ENCODE peak calls at places on chromosomes 12 and 14, in ten cellular contexts. A is lower leg skin, I is neural crest cell, T is body of pancreas, X is progenitor cell of endocrine pancreas, U is left ventricle myocardium inferior, F is type B pancreatic cell, B is GM12865, E is thyroid gland, Z is tibial nerve. O is an unnamed sample.

GRCh38 chr12:112833939-112834338 is 42.4 kb downstream of the RPH3A start:
- DNase-seq in I (no peak), U (no peak), Z (no peak), E (no peak), A (no peak), B (no peak), X (no peak), T (no peak), F (no peak), O (no peak)

GRCh38 chr12:5948696-5949095 is 3.6 kb upstream of the ANO2 start:
- DNase-seq in E (no peak), A (no peak), T (no peak), X (no peak), U (no peak), F (no peak), Z (no peak), I (no peak), B (no peak), O (no peak)

GRCh38 chr14:71142375-71143038 is 235.2 kb downstream of the PCNX1 start:
- DNase-seq in B (peak; percentile 63), U (no peak), X (no peak), I (no peak), F (no peak), T (no peak), Z (no peak), A (no peak), E (no peak), O (peak; percentile 39)

GRCh38 chr12:12715128-12715458 is 2.1 kb upstream of the CDKN1B start:
- DNase-seq in I (no peak), X (no peak), U (no peak), T (no peak), E (no peak), A (no peak), Z (no peak), B (no peak), F (no peak), O (no peak)

GRCh38 chr12:27580561-27581330 is 56.7 kb downstream of the PPFIBP1 start:
- DNase-seq in I (no peak), A (no peak), T (no peak), F (no peak), Z (no peak), B (no peak), X (no peak), E (peak; percentile 21), U (no peak), O (no peak)

GRCh38 chr14:74630881-74631690 is 19.0 kb upstream of the LTBP2 start:
- DNase-seq in A (no peak), I (no peak), E (no peak), F (no peak), B (no peak), Z (no peak), X (no peak), U (no peak), T (no peak), O (no peak)

GRCh38 chr14:63473194-63473788 is 69.9 kb downstream of the PPP2R5E start:
- DNase-seq in F (no peak), Z (no peak), X (no peak), U (no peak), T (no peak), A (no peak), E (no peak), I (no peak), B (no peak), O (no peak)

GRCh38 chr12:25591132-25591531 is 38.0 kb upstream of the LMNTD1 start:
- DNase-seq in F (no peak), A (no peak), B (no peak), U (no peak), I (no peak), E (no peak), T (no peak), X (no peak), Z (no peak), O (no peak)

GRCh38 chr14:77862154-77862783 is 62.4 kb downstream of the ADCK1 start:
- DNase-seq in X (peak; percentile 89), B (peak; percentile 80), E (peak; percentile 79), Z (peak; percentile 71), I (peak; percentile 90), U (peak; percentile 75), T (peak; percentile 70), F (peak; percentile 83), A (peak; percentile 55), O (peak; percentile 85)

GRCh38 chr14:77865455-77865854 is 65.5 kb downstream of the ADCK1 start:
- DNase-seq in A (no peak), I (no peak), U (no peak), F (no peak), T (peak; percentile 40), Z (no peak), B (no peak), E (no peak), X (no peak), O (no peak)

GRCh38 chr14:77864580-77864979 is 64.7 kb downstream of the ADCK1 start:
- DNase-seq in E (no peak), A (no peak), I (no peak), B (no peak), T (no peak), Z (no peak), U (no peak), X (no peak), F (no peak), O (no peak)

GRCh38 chr14:77866932-77867331 is 67.0 kb downstream of the ADCK1 start:
- DNase-seq in E (no peak), X (no peak), Z (no peak), F (no peak), A (no peak), U (no peak), I (no peak), T (no peak), B (no peak), O (no peak)

DNA sequence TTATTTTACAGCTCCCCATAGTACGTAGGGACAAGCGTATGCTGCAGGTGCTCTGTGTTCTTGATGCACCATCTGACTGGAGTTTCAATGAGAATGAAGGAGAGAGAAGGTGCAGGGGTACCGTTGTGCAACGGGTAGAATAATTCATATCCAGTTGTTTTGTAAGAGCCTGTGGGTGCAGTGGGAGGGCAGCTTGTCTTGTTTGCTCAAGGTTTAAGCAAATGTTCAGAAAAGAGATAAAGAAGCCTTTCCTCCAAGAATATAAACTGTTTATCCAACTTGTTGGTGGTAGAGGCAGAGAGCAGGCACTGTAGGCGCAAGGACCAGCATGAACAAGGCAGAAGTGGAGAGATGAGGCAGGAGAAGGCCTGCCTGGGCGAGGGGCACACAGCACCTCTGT is 64.2 kb downstream of the ADCK1 start:
- DNase-seq in E (no peak), I (no peak), F (no peak), A (no peak), B (no peak), U (no peak), T (no peak), Z (no peak), X (no peak), O (no peak)
- TF ChIP-seq CTCF in E (no peak), I (no peak), F (no peak), A (no peak), B (no peak), U (no peak), T (no peak), Z (no peak), X (no peak), O (no peak)

DNA sequence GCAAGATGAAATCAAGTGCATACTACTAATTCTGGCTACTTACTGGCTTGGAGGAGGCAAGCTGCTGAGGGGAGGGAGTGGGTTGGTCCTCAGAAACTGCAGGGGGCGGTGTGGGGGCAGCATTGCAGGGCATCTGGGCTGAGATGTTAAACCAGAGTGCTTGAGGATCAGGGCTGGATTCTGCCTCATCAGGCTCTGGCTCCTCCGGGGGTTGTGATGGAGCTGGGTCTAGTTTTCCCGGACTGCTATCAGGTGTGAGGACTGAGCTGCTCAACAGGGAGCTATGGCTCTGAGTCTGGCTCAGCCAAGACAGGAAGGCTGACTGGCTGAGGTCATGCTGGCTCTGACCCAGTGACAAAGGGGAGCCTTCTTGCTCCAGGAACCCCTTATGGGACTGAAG is 28.6 kb downstream of the BAZ2A start:
- DNase-seq in E (no peak), B (peak; percentile 39), A (no peak), T (no peak), F (no peak), I (no peak), U (no peak), Z (no peak), X (no peak), O (peak; percentile 42)
- TF ChIP-seq CTCF in E (no peak), B (peak; percentile 20), A (no peak), T (no peak), F (no peak), I (peak; percentile 24), U (no peak), Z (no peak), X (no peak), O (no peak)

GRCh38 chr14:90115780-90116179 is 54.0 kb downstream of the KCNK13 start:
- DNase-seq in T (no peak), Z (no peak), F (no peak), A (no peak), I (no peak), B (no peak), X (no peak), U (no peak), E (no peak), O (no peak)

GRCh38 chr14:90109858-90110257 is 48.1 kb downstream of the KCNK13 start:
- DNase-seq in I (no peak), Z (no peak), T (no peak), B (no peak), U (no peak), A (no peak), X (no peak), E (peak; percentile 23), F (no peak), O (no peak)

GRCh38 chr14:90111895-90112534 is 50.2 kb downstream of the KCNK13 start:
- DNase-seq in F (no peak), Z (no peak), X (no peak), E (no peak), B (no peak), A (no peak), I (no peak), T (no peak), U (no peak), O (no peak)

GRCh38 chr14:90116444-90116843 is 54.6 kb downstream of the KCNK13 start:
- DNase-seq in A (no peak), B (no peak), F (no peak), I (no peak), X (no peak), E (no peak), T (no peak), Z (no peak), U (no peak), O (no peak)

DNA sequence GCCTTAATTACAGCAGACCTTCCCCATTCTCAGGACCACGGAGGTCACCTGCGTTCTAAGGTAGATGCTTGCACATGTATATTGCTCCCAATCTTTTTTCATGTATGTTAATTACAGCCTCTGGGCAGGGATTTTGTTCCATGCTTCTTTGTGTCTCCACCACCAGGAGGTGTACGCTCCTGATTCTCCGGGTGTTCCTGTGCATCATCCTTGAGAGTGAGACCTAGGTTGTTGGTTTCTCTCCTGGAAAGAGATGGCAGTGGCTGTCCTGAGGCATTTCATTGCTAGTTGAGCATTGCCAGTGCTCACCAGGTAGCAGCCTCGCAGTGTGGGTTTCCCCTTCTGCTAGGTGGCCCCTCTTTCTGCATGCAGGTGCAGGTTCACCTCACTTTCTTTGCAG is 52.8 kb downstream of the KCNK13 start:
- DNase-seq in B (no peak), T (no peak), Z (no peak), U (no peak), E (no peak), X (no peak), A (no peak), I (no peak), F (no peak), O (no peak)
- TF ChIP-seq CTCF in B (no peak), T (no peak), Z (no peak), U (peak; percentile 21), E (no peak), X (peak; percentile 52), A (no peak), I (peak; percentile 34), F (peak; percentile 48), O (no peak)

GRCh38 chr12:24361860-24362581 is 412.6 kb upstream of the SOX5 start:
- DNase-seq in I (no peak), F (no peak), T (no peak), X (no peak), A (no peak), E (no peak), Z (no peak), U (no peak), B (no peak), O (no peak)

GRCh38 chr12:24359418-24359817 is 409.9 kb upstream of the SOX5 start:
- DNase-seq in U (no peak), B (no peak), A (no peak), E (no peak), F (no peak), X (no peak), T (no peak), Z (no peak), I (no peak), O (no peak)

GRCh38 chr12:24360461-24360860 is 411.0 kb upstream of the SOX5 start:
- DNase-seq in A (no peak), U (no peak), I (no peak), Z (no peak), T (no peak), B (peak; percentile 8), X (no peak), F (no peak), E (no peak), O (no peak)

GRCh38 chr12:24360907-24361306 is 411.4 kb upstream of the SOX5 start:
- DNase-seq in A (no peak), F (no peak), U (no peak), B (peak; percentile 44), X (no peak), E (no peak), T (no peak), I (no peak), Z (no peak), O (no peak)

DNA sequence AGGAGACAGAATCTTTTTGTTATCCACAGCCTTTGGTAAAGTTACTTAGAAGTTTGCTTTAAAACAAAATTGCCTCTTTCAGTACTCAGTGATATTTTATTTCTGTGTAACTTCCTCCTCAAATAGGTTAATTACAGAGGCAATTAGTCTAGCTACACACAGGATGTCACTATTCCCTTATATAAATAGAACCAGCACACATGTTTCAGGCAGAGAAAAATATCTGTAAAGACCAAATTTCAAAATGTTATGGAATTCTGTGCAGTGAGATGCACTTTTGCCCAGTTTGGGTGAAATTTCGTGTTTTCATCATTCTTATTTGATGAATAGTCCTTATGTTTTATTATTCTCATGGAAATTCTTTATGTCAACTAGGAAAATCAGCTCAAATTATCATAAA is 410.6 kb upstream of the SOX5 start:
- DNase-seq in I (no peak), U (no peak), X (no peak), E (no peak), F (no peak), B (no peak), A (no peak), T (no peak), Z (no peak), O (no peak)
- TF ChIP-seq CTCF in I (no peak), U (no peak), X (no peak), E (no peak), F (no peak), B (no peak), A (no peak), T (no peak), Z (no peak), O (no peak)

O was measured in GM10248.